ENCODE peak calls at places on chromosomes 1 and 21, in five cellular contexts. P, O, A, T and D are unnamed samples.

GRCh38 chr1:9628541-9629444 is 22.7 kb upstream of the PIK3CD start:
- DNase-seq in O (no peak), A (no peak), T (no peak), P (no peak), D (no peak)

GRCh38 chr1:65825736-65826135 is 33.0 kb downstream of the PDE4B start:
- DNase-seq in T (no peak), P (no peak), A (no peak), O (no peak), D (no peak)

GRCh38 chr1:187460093-187460492 is 631.3 kb downstream of the PLA2G4A start:
- DNase-seq in O (no peak), A (no peak), P (no peak), T (no peak), D (no peak)

GRCh38 chr21:44959376-44960091 is 19.7 kb downstream of the SLX9 start:
- DNase-seq in T (no peak), P (no peak), O (no peak), A (peak; percentile 37), D (no peak)

GRCh38 chr1:241749924-241750695 is 97.9 kb upstream of the EXO1 start:
- DNase-seq in O (no peak), A (no peak), T (no peak), P (no peak), D (no peak)

GRCh38 chr1:202807367-202807925 is 775 bp downstream of the KDM5B start:
- DNase-seq in T (peak; percentile 23), O (peak; percentile 58), A (peak; percentile 55), P (no peak), D (no peak)

GRCh38 chr1:157994704-157995540 is 1.5 kb downstream of the KIRREL1 start:
- DNase-seq in T (peak; percentile 61), P (no peak), O (no peak), A (no peak), D (no peak)

GRCh38 chr1:167629681-167630567 is at the start of gene RCSD1:
- DNase-seq in A (peak; percentile 64), T (no peak), P (no peak), O (peak; percentile 56), D (no peak)

GRCh38 chr1:228743405-228743804 is 8.1 kb downstream of the RHOU start:
- DNase-seq in A (no peak), T (no peak), O (no peak), P (no peak), D (no peak)

GRCh38 chr1:151992345-151993083 is 1.1 kb downstream of the S100A10 start:
- DNase-seq in O (peak; percentile 56), A (peak; percentile 92), T (peak; percentile 91), P (peak; percentile 87), D (peak; percentile 95)

GRCh38 chr1:242691603-242691945 is 167.1 kb upstream of the PLD5 start:
- DNase-seq in T (no peak), O (peak; percentile 21), P (no peak), A (no peak), D (no peak)

GRCh38 chr1:183090386-183091006 is 67.3 kb downstream of the LAMC1 start:
- DNase-seq in A (no peak), P (no peak), O (no peak), T (peak; percentile 60), D (no peak)

GRCh38 chr21:44082648-44083436 is 24.4 kb upstream of the PWP2 start:
- DNase-seq in O (no peak), T (no peak), P (no peak), A (no peak), D (no peak)

GRCh38 chr1:149884433-149885363 is 14.7 kb upstream of the BOLA1 start:
- DNase-seq in O (peak; percentile 33), T (no peak), A (no peak), P (peak; percentile 7), D (no peak)

GRCh38 chr1:159707473-159707872 is 6.9 kb downstream of the CRP start:
- DNase-seq in A (no peak), O (no peak), T (no peak), P (no peak), D (no peak)

GRCh38 chr1:241408170-241408569 is 51.2 kb upstream of the RGS7 start:
- DNase-seq in T (no peak), O (peak; percentile 11), A (no peak), P (peak; percentile 48), D (no peak)

GRCh38 chr1:38587734-38588133 is 271.8 kb downstream of the RRAGC start:
- DNase-seq in A (no peak), O (no peak), P (no peak), T (no peak), D (no peak)

GRCh38 chr1:29832936-29833335 is 596.6 kb downstream of the PTPRU start:
- DNase-seq in A (no peak), P (no peak), T (no peak), O (no peak), D (no peak)

GRCh38 chr1:209505044-209505443 is 78.5 kb upstream of the CAMK1G start:
- DNase-seq in A (no peak), T (no peak), O (no peak), P (peak; percentile 34), D (no peak)

GRCh38 chr1:37930246-37931142 is 16.4 kb downstream of the INPP5B start:
- DNase-seq in A (peak; percentile 73), T (no peak), O (no peak), P (no peak), D (no peak)

GRCh38 chr1:202578565-202578964 is 131.7 kb downstream of the SYT2 start:
- DNase-seq in T (no peak), A (no peak), O (no peak), P (no peak), D (no peak)

GRCh38 chr1:10678852-10679251 is 117.6 kb downstream of the CASZ1 start:
- DNase-seq in P (no peak), T (no peak), A (no peak), O (no peak), D (no peak)

DNA sequence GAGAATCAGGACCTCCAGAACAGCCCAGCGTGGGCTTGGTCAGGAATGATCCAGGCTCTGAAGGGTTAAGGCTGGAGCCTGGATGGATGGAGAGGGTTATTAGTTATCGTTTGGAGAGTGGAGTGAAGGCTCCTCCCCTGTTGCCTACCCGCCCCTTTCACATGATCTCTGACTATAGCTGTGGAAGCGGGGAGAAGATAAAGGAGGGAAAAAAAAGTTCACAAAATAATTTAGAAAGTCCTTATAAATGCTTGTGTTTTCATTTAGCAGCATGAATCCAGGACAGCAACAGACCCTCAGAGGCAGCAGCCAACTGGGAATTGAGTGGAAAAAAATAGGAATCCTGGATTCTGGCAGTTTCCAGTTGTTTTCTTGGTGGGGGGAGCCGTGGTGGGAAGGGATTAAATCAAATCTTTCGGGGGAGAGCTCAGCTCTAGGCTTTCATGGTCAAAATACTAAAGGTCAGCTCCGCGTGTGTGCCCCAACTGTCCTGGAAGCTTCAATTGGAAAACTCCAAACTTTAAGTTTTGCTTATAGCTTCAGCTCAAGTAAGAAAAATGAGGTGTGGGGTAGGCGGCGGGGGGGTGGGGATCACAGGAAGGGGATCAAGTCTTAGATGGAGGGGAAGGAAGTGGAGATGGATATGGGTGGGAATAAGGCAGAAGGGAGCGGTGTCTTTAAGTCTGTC is 574 bp upstream of the DDR2 start:
- DNase-seq in O (no peak), T (peak; percentile 59), A (no peak), P (peak; percentile 75), D (no peak)
- H3K4me3 ChIP-seq in O (no peak overlapping the region), T (peak overlapping the region; percentile 58), A (peak overlapping the region; percentile 50), P (peak overlapping the region; percentile 71), D (no peak overlapping the region)

DNA sequence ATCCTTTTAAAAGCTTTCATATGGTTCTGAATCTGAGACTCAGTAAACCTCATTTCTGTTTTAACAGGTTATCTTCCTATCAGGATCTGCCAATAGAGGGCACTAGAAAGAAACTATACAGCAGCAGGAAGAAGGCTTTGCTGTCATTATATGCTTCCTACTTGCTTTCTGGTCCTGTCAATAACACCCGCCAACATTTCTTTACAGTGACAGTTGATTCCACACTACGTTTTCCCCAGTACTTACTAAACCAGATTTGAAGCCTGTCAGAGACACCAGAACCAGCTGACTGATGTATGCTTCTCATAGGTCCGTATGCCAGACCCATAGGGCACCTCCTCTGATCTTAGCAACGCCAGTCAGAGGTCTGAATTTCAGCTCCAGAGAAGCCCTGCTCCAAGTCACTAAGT is 341.0 kb upstream of the NEGR1 start:
- DNase-seq in P (peak; percentile 18), O (peak; percentile 66), A (no peak), T (no peak), D (peak; percentile 5)
- TF ChIP-seq CTCF in P (peak; percentile 59), O (peak; percentile 78), A (peak; percentile 50), T (peak; percentile 52), D (peak; percentile 62)

GRCh38 chr1:14320518-14320917 is 278.0 kb upstream of the KAZN start:
- DNase-seq in P (no peak), A (no peak), O (no peak), T (no peak), D (peak; percentile 9)

GRCh38 chr1:14321413-14321812 is 277.1 kb upstream of the KAZN start:
- DNase-seq in O (no peak), P (no peak), A (no peak), T (no peak), D (no peak)

GRCh38 chr1:14326857-14327256 is 271.6 kb upstream of the KAZN start:
- DNase-seq in O (no peak), P (no peak), A (no peak), T (no peak), D (no peak)

GRCh38 chr1:14320986-14321385 is 277.5 kb upstream of the KAZN start:
- DNase-seq in T (no peak), A (no peak), P (no peak), O (no peak), D (no peak)

DNA sequence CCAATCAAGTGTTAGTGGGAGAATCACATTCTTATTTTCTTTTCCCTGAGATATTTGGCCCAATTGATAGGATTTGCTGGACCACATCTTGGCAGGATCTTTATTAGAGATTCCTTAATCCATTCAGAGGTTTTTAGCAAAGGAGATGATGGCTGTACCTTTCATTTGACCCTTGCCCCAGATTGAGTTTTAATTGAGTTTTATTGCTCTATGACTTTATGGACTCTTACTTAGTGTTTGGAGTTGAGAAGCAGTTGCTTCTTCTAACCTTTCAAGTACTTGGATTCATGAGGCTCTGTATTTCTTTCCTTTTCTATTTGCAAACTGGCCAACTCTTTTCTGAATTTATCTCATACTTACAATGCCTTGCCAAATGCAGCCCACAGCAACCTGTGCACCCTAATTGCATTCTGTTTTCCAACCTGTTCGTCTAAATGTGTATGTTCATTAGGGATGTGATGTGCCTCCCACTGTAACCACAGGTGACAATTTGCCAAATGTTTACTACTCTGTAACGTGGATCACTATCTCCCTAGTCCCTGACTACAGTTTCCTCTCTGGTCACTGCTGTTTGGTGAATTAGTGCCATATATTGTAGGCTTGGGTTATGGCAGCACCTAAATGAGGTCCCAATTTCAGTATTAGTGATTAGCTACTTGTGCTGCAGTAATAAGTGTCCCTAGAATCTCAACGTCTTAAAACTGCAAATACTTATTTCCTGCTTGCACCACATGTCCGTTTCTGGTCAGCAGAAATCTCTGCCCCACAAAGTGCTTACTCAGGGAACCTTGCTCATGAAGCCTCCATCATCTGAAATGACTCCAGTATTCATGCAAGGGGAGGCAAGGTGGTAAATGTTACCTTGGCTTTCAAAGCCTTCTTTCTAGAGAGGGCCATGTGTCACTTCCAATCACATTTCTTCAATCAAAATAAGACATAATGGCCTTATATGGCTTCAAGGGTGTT is 274.5 kb upstream of the KAZN start:
- DNase-seq in O (no peak), P (no peak), A (no peak), T (no peak), D (no peak)
- H3K27me3 ChIP-seq in O (no peaks in the 10 kb centered on the region), P (no peaks in the 10 kb centered on the region), A (no peaks in the 10 kb centered on the region), T (peaks cover 3% of the 10 kb centered on the region), D (no peaks in the 10 kb centered on the region)

DNA sequence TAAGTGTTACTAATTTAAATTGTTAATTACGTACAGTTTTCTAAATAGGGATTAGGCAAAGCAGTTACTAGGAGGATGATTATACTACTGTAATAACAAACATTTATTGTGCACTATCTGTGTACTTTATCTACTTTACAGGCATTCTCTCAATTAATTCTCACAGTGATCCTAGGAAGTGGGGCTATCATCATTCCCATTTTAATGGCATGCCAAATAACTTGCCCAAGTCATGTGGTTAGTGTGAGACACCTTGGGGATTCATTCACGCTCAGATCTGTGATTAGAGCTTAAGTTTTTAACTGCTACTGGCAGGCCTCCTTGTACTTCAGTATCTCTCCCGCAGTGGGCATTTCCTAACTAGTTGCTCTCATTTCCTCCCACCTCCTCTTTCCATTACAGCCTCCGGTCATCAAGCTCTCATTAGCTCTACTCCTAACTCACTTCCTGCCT is 11.5 kb downstream of the PHLDA3 start:
- DNase-seq in P (no peak), O (no peak), A (no peak), T (no peak), D (no peak)
- H3K4me3 ChIP-seq in P (no peak overlapping the region), O (no peak overlapping the region), A (no peak overlapping the region), T (no peak overlapping the region), D (no peak overlapping the region)